ENCODE peak calls at places on chromosomes 3 and 15, in five cellular contexts. D, J, P, Q and K are unnamed samples.

GRCh38 chr15:81813215-81813614 is 232.6 kb downstream of the MEX3B start:
- DNase-seq in P (no peak), Q (no peak), D (no peak), J (peak; percentile 15), K (peak; percentile 3)

GRCh38 chr15:74138642-74139041 is 8.3 kb downstream of the ISLR2 start:
- DNase-seq in J (no peak), D (no peak), Q (no peak), P (no peak), K (no peak)

GRCh38 chr3:3200632-3201212 is 21.2 kb upstream of the CRBN start:
- DNase-seq in Q (peak; percentile 41), D (peak; percentile 37), P (peak; percentile 64), J (peak; percentile 32), K (peak; percentile 48)

GRCh38 chr3:7978104-7978457 is 523.5 kb upstream of the LMCD1 start:
- DNase-seq in J (no peak), Q (no peak), D (no peak), P (no peak), K (no peak)

GRCh38 chr3:49004352-49005297 is 2.6 kb upstream of the WDR6 start:
- DNase-seq in P (peak; percentile 43), J (peak; percentile 28), Q (no peak), D (no peak), K (peak; percentile 60)

GRCh38 chr15:41930221-41930866 is 36.5 kb upstream of the SPTBN5 start:
- DNase-seq in D (no peak), P (no peak), Q (no peak), J (no peak), K (no peak)

GRCh38 chr3:171001957-171002694 is 24.4 kb downstream of the SLC2A2 start:
- DNase-seq in J (no peak), P (peak; percentile 21), Q (no peak), D (no peak), K (no peak)

GRCh38 chr3:49906004-49906860 is 2.6 kb upstream of the MST1R start:
- DNase-seq in D (peak; percentile 40), J (peak; percentile 76), Q (peak; percentile 77), P (peak; percentile 63), K (peak; percentile 52)

GRCh38 chr15:88141490-88141889 is 115.0 kb downstream of the NTRK3 start:
- DNase-seq in Q (no peak), P (no peak), J (no peak), D (no peak), K (no peak)

GRCh38 chr3:175664911-175665310 is 805.8 kb downstream of the NAALADL2 start:
- DNase-seq in J (no peak), Q (no peak), P (no peak), D (no peak), K (no peak)

GRCh38 chr3:77147836-77148578 is 108.1 kb downstream of the ROBO2 start:
- DNase-seq in P (no peak), Q (no peak), D (no peak), J (no peak), K (no peak)

GRCh38 chr3:45302470-45302869 is 76.4 kb upstream of the TMEM158 start:
- DNase-seq in Q (no peak), D (no peak), P (no peak), J (no peak), K (no peak)

GRCh38 chr3:135261214-135261775 is 466.2 kb downstream of the EPHB1 start:
- DNase-seq in J (no peak), D (no peak), P (no peak), Q (no peak), K (no peak)

GRCh38 chr3:196489747-196490146 is 13.8 kb downstream of the RNF168 start:
- DNase-seq in D (no peak), Q (no peak), J (no peak), P (no peak), K (no peak)

GRCh38 chr15:33722005-33722672 is 246.2 kb upstream of the CHRM5 start:
- DNase-seq in Q (no peak), P (no peak), D (no peak), J (no peak), K (no peak)

DNA sequence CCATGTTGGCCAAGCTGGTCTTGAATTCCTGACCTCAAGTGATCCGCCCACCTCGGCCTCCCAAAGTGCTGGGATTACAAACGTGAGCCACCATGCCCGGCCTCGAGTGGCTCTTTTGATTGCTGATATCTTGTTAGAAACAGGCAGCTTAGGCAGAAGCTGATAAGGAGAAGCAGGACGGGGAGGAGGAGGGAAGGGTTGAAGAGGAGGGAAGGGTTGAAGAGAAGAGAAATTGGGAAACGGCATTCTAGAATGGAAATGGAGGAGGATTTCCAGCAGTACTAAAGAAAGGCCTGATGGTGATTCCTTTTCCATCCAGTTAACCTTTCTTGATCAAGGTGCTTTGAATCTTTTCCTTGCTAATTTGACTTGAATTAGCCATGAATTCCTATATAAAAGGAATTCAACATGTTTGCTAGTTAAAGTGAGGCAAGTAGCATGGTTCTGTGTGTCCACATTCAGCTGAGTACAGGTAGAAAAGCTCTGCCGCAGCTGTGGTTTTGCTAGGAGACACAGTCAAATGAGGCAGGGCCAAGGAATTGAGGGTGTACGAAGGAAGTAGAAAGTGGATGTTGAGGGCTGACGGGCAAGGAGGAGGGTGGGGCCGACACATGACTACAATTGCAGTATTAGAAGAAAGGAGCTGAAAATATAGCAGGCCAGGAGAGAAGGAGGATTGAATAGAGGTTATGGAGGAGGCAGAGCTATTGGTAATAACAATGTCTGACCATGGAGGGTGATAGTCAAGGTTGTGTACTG is 27.2 kb upstream of the ATP1B3 start:
- DNase-seq in D (no peak), Q (no peak), J (peak; percentile 86), P (no peak), K (no peak)
- H3K4me1 ChIP-seq in D (no peaks in the 10 kb centered on the region), Q (no peaks in the 10 kb centered on the region), J (peaks cover 23% of the 10 kb centered on the region), P (no peaks in the 10 kb centered on the region), K (no peaks in the 10 kb centered on the region)

GRCh38 chr3:172103724-172104123 is 64.3 kb downstream of the FNDC3B start:
- DNase-seq in P (no peak), D (no peak), Q (no peak), J (no peak), K (peak; percentile 75)

GRCh38 chr3:172106989-172107388 is 67.6 kb downstream of the FNDC3B start:
- DNase-seq in P (peak; percentile 43), Q (peak; percentile 60), D (no peak), J (no peak), K (peak; percentile 36)

GRCh38 chr3:172107403-172107802 is 68.0 kb downstream of the FNDC3B start:
- DNase-seq in P (no peak), D (no peak), J (no peak), Q (no peak), K (no peak)

GRCh38 chr3:172104471-172105072 is 65.2 kb downstream of the FNDC3B start:
- DNase-seq in Q (no peak), J (no peak), D (no peak), P (peak; percentile 88), K (peak; percentile 77)

DNA sequence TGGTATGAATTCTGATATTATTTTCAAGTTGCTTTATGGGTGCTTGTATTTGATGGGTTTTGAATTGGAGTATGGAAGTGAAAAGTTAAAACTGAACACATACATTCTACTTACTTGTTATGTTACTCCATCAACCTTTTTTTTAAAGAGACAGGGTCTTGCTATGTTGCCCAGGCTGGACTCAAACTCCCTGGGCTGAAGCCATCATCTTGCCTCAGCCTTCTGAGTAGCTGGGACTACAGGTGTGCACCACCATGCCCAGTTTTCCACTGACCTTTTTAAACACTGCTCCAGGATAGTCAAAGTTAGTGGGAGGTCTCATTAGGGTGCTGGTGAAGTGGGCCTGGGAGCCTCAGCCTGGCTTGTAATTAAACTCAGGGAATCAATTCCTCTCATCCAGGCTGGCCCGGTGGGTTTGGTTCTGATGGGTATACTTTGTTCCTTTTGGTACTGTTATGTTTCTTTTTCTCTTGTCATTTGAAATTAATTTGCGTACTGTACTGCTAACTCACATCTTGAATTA is 66.7 kb downstream of the FNDC3B start:
- DNase-seq in Q (no peak), D (no peak), J (no peak), P (no peak), K (no peak)
- TF ChIP-seq POLR2A in Q (no peak), D (no peak), J (no peak), P (no peak), K (no peak)

DNA sequence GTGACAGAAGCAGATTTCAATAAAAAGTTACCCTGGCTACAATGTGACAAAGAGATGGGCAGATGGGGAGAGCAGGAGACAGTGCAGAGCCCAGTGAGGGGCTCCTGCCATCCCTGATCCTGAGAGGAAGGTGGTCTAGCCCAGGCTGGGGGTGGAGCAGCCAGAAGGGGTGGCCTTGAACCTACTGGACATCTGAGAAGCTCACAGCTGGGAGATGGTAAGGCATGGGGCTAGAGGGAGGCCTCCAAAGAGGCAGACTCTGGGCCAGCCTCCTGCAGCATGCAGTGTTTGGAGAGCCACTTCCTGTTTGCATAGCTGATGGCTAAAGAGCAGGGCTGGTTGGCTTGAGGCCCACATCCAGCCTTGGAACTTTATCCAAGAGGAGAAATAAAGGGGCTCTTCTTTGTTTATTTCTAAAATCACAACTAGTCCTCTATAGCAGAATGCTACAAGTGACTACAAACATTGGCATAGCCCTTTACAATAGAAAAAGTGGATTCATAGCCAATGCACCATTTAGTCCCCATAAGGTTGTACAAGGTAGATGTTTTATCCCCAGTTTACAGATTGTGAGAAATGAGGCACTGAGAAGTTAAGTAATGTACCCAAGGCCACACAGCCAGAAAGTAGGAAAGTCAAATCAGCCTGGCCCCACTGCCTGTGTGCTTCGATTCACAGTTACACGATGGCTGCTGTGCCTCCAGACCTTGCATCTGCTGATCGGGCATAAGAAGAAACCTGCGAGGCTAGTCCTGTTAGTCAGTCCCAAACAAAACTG is 4.6 kb downstream of the EFCC1 start:
- DNase-seq in J (no peak), P (peak; percentile 54), Q (peak; percentile 63), D (no peak), K (peak; percentile 62)
- H3K27me3 ChIP-seq in J (peaks cover 9% of the 10 kb centered on the region), P (no peaks in the 10 kb centered on the region), Q (peaks cover 7% of the 10 kb centered on the region), D (no peaks in the 10 kb centered on the region), K (no peaks in the 10 kb centered on the region)

DNA sequence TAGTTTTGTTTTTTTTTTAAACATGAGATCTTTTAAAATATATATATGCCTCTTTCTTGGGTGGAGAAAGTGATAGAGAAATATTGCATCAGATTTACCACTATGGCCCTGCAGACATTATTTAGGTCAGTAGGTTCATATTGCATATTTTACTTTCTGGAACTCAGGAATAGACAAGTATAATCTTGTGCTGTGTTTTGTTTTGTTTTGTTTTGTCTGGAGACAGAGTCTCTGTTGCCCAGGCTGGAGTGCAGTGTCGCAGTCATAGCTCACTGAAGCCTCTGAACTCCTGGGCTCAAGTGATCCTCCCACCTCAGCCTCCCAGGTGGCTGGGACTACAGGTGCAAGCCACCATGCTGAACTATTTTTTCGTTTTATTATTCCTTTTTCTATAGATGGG is 21.5 kb upstream of the DUT start:
- DNase-seq in P (no peak), J (no peak), Q (no peak), D (no peak), K (no peak)
- H3K4me1 ChIP-seq in P (no peaks in the 10 kb centered on the region), J (no peaks in the 10 kb centered on the region), Q (no peaks in the 10 kb centered on the region), D (no peaks in the 10 kb centered on the region), K (no peaks in the 10 kb centered on the region)

GRCh38 chr15:52295421-52295991 is at the start of gene MYO5C:
- DNase-seq in Q (peak; percentile 95), P (peak; percentile 98), D (peak; percentile 93), J (no peak), K (peak; percentile 96)
- TF ChIP-seq POLR2A in Q (no peak), P (peak; percentile 94), D (peak; percentile 92), J (no peak), K (peak; percentile 95)

GRCh38 chr3:157931517-157931916 is 174.7 kb downstream of the SHOX2 start:
- DNase-seq in J (no peak), D (no peak), P (no peak), Q (no peak), K (no peak)
- H3K27me3 ChIP-seq in J (no peaks in the 10 kb centered on the region), D (no peaks in the 10 kb centered on the region), P (no peaks in the 10 kb centered on the region), Q (no peaks in the 10 kb centered on the region), K (no peaks in the 10 kb centered on the region)

GRCh38 chr3:12224181-12225147 is 64.4 kb upstream of the PPARG start:
- DNase-seq in D (no peak), P (no peak), J (no peak), Q (peak; percentile 82), K (no peak)
- H3K4me1 ChIP-seq in D (no peaks in the 10 kb centered on the region), P (no peaks in the 10 kb centered on the region), J (no peaks in the 10 kb centered on the region), Q (peaks cover 7% of the 10 kb centered on the region), K (peaks cover 21% of the 10 kb centered on the region)

GRCh38 chr15:89912145-89912673 is 543 bp downstream of the ARPIN start:
- DNase-seq in P (peak; percentile 68), Q (peak; percentile 49), J (no peak), D (peak; percentile 44), K (peak; percentile 51)
- TF ChIP-seq POLR2A in P (no peak), Q (no peak), J (no peak), D (peak; percentile 41), K (no peak)